ENCODE peak calls at places on chromosome X, in eight cellular contexts. L is PC-9, R is endodermal cell, N is pancreas, K is heart left ventricle, F is ovary, M is sigmoid colon, E is BJ. B is an unnamed sample.
A peak's percentile ranks its signal among the peaks of the same experiment; 100 is the strongest.

GRCh38 chrX:7027071-7027470 is 120.4 kb upstream of the STS start:
- DNase-seq in F (no peak), R (no peak), L (no peak), N (peak; percentile 68), K (no peak), E (no peak), M (no peak), B (no peak)

GRCh38 chrX:47772764-47773163 is 63.9 kb upstream of the ZNF81 start:
- DNase-seq in N (no peak), R (no peak), E (no peak), M (no peak), L (no peak), F (no peak), K (no peak), B (no peak)

GRCh38 chrX:42616981-42617380 is 161.0 kb downstream of the PPP1R2C start:
- DNase-seq in N (no peak), E (no peak), K (no peak), M (no peak), R (no peak), L (no peak), F (no peak), B (no peak)

GRCh38 chrX:39944416-39944815 is 153.3 kb downstream of the BCOR start:
- DNase-seq in R (no peak), N (peak; percentile 8), M (no peak), F (no peak), E (no peak), K (no peak), L (no peak), B (no peak)

GRCh38 chrX:57528670-57529255 is 63.0 kb upstream of the ZXDB start:
- DNase-seq in R (peak; percentile 76), E (no peak), M (no peak), L (no peak), N (no peak), K (no peak), F (no peak), B (no peak)

GRCh38 chrX:46268429-46268828 is 276.8 kb downstream of the ZNF674 start:
- DNase-seq in F (no peak), K (no peak), M (no peak), L (peak; percentile 78), N (no peak), E (no peak), R (no peak), B (no peak)

GRCh38 chrX:151736685-151737084 is 2.1 kb downstream of the CNGA2 start:
- DNase-seq in M (peak; percentile 30), F (no peak), N (no peak), E (no peak), L (no peak), R (no peak), K (no peak), B (no peak)

GRCh38 chrX:68396953-68397352 is 36.3 kb downstream of the OPHN1 start:
- DNase-seq in L (no peak), M (no peak), N (no peak), R (no peak), F (no peak), E (no peak), K (no peak), B (no peak)

GRCh38 chrX:103356023-103356798 is at the start of gene TCEAL9:
- DNase-seq in R (peak; percentile 85), N (peak; percentile 67), K (peak; percentile 69), L (no peak), F (peak; percentile 80), M (peak; percentile 87), E (no peak), B (peak; percentile 65)

GRCh38 chrX:138791551-138791950 is 80.0 kb upstream of the FGF13 start:
- DNase-seq in E (no peak), K (no peak), M (no peak), R (no peak), F (no peak), N (no peak), L (no peak), B (no peak)

GRCh38 chrX:49273181-49273727 is 3.7 kb downstream of the PPP1R3F start:
- DNase-seq in N (peak; percentile 10), E (no peak), K (no peak), R (peak; percentile 6), L (no peak), F (no peak), M (peak; percentile 13), B (no peak)

GRCh38 chrX:17654116-17654515 is 83.2 kb upstream of the SCML1 start:
- DNase-seq in R (no peak), M (no peak), L (no peak), N (no peak), F (no peak), K (no peak), E (no peak), B (no peak)

GRCh38 chrX:49208399-49208798 is 8.4 kb upstream of the SYP start:
- DNase-seq in R (no peak), F (no peak), L (no peak), K (no peak), N (no peak), M (no peak), E (no peak), B (no peak)

GRCh38 chrX:123736333-123736921 is 3.6 kb upstream of the THOC2 start:
- DNase-seq in E (peak; percentile 27), R (no peak), F (no peak), L (no peak), M (no peak), N (no peak), K (no peak), B (peak; percentile 78)

GRCh38 chrX:132401935-132402334 is 86.9 kb downstream of the MBNL3 start:
- DNase-seq in L (peak; percentile 54), E (no peak), R (no peak), K (no peak), N (no peak), F (no peak), M (no peak), B (no peak)

GRCh38 chrX:102765217-102765616 is 44.7 kb downstream of the GPRASP3 start:
- DNase-seq in L (no peak), F (no peak), N (no peak), E (peak; percentile 27), K (no peak), R (no peak), M (peak; percentile 69), B (peak; percentile 29)

GRCh38 chrX:10972731-10973130 is 138.4 kb upstream of the HCCS start:
- DNase-seq in E (no peak), F (no peak), L (no peak), K (no peak), M (no peak), R (no peak), N (no peak), B (peak; percentile 7)

GRCh38 chrX:16579517-16579916 is 70.4 kb upstream of the S100G start:
- DNase-seq in R (no peak), K (no peak), L (no peak), M (no peak), N (no peak), F (no peak), E (no peak), B (no peak)
- H3K36me3 ChIP-seq in R (no peaks in the 10 kb centered on the region), K (no peaks in the 10 kb centered on the region), L (no peaks in the 10 kb centered on the region), M (no peaks in the 10 kb centered on the region), N (no peaks in the 10 kb centered on the region), F (no peaks in the 10 kb centered on the region), E (no peaks in the 10 kb centered on the region), B (no peaks in the 10 kb centered on the region)

DNA sequence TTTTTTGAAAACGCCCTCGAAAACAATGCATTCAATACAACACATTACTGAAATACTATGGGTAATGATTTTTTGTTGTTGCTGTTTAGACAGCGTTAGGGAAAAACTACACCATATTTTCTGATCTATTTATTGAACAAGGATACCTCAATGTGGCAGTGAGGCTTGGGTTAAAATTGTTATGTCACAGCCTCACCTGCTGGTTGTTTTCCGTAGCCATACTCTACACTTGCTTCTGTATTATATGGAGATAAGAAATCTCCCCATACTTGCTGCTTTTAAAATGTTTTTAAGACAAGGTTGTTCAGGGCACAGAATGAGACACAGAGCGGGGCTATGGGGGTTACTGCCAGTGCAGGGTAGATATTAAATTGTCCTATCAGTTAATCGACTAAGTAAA is 221.6 kb upstream of the FTHL17 start:
- DNase-seq in M (no peak), N (no peak), E (no peak), R (no peak), F (no peak), K (no peak), L (no peak), B (no peak)
- TF ChIP-seq CTCF in M (no peak), N (peak; percentile 35), E (no peak), R (peak; percentile 42), F (no peak), K (no peak), L (no peak), B (no peak)

GRCh38 chrX:24842486-24842885 is 148.8 kb downstream of the POLA1 start:
- DNase-seq in M (no peak), R (no peak), E (no peak), F (peak; percentile 64), K (no peak), N (no peak), L (no peak), B (no peak)
- H3K36me3 ChIP-seq in M (no peaks in the 10 kb centered on the region), R (peaks cover 13% of the 10 kb centered on the region), E (no peaks in the 10 kb centered on the region), F (no peaks in the 10 kb centered on the region), K (peaks cover 9% of the 10 kb centered on the region), N (no peaks in the 10 kb centered on the region), L (no peaks in the 10 kb centered on the region), B (no peaks in the 10 kb centered on the region)

GRCh38 chrX:71253253-71254091 is 468 bp downstream of the ZMYM3 start:
- DNase-seq in M (no peak), R (peak; percentile 78), E (no peak), L (no peak), F (peak; percentile 57), N (peak; percentile 77), K (no peak), B (peak; percentile 14)
- TF ChIP-seq CTCF in M (no peak), R (peak; percentile 66), E (peak; percentile 62), L (peak; percentile 61), F (peak; percentile 20), N (peak; percentile 29), K (peak; percentile 19), B (peak; percentile 64)

GRCh38 chrX:153459976-153460375 is 10.4 kb downstream of the HAUS7 start:
- DNase-seq in K (peak; percentile 14), L (no peak), F (no peak), M (no peak), R (no peak), N (no peak), E (no peak), B (peak; percentile 50)
- H3K36me3 ChIP-seq in K (peaks cover 7% of the 10 kb centered on the region), L (no peaks in the 10 kb centered on the region), F (no peaks in the 10 kb centered on the region), M (no peaks in the 10 kb centered on the region), R (no peaks in the 10 kb centered on the region), N (no peaks in the 10 kb centered on the region), E (peaks cover 6% of the 10 kb centered on the region), B (no peaks in the 10 kb centered on the region)

DNA sequence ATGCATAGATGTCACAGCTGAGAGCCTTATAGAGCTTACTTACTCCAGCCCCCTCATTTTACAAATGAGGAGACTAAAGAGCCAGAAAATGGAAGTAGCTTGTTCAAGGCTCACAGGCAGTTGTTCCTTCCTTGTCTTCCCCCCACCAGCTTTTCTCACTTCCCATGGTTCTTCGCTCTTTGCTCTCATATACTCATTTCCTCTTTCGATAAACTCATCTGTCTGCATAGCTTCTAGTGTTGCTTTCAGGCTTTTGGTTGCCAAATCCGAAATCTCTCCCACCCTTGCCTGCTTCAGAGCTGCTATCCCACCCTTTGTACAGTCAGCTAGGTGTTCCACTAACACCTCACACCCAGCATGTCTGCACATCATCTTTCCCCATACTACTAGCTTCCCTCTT is 25.0 kb upstream of the GJB1 start:
- DNase-seq in K (no peak), E (no peak), L (no peak), F (no peak), N (no peak), R (no peak), M (no peak), B (no peak)
- TF ChIP-seq CTCF in K (no peak), E (no peak), L (no peak), F (no peak), N (no peak), R (no peak), M (no peak), B (no peak)